ENCODE peak calls at places on chromosome 21, in seven cellular contexts. N is lower lobe of right lung, D is esophagus squamous epithelium, O is tibial artery, W is fibroblast of lung, X is body of pancreas, A is pancreas. K is an unnamed sample.

GRCh38 chr21:37907076-37907475 is 9.2 kb downstream of the KCNJ6 start:
- DNase-seq in N (no peak), D (no peak), O (no peak), W (no peak), X (no peak), A (no peak), K (no peak)

GRCh38 chr21:35400233-35400939 is 351.3 kb upstream of the RUNX1 start:
- DNase-seq in N (no peak), D (no peak), O (no peak), W (peak; percentile 71), X (peak; percentile 20), A (peak; percentile 24), K (peak; percentile 65)

GRCh38 chr21:21714396-21714795 is 716.2 kb downstream of the NCAM2 start:
- DNase-seq in N (no peak), D (no peak), O (no peak), W (peak; percentile 95), X (no peak), A (no peak), K (peak; percentile 92)

GRCh38 chr21:40272037-40272436 is 404.8 kb downstream of the PCP4 start:
- DNase-seq in N (no peak), D (no peak), O (no peak), W (no peak), X (no peak), A (no peak), K (no peak)

GRCh38 chr21:35840197-35840799 is 220.0 kb downstream of the SETD4 start:
- DNase-seq in N (peak; percentile 50), D (no peak), O (no peak), W (peak; percentile 80), X (peak; percentile 86), A (peak; percentile 65), K (peak; percentile 90)

GRCh38 chr21:35120631-35121180 is 71.6 kb upstream of the RUNX1 start:
- DNase-seq in N (no peak), D (no peak), O (no peak), W (no peak), X (no peak), A (no peak), K (no peak)

GRCh38 chr21:40386301-40386911 is 460.6 kb downstream of the DSCAM start:
- DNase-seq in N (peak; percentile 67), D (no peak), O (no peak), W (peak; percentile 25), X (peak; percentile 79), A (peak; percentile 50), K (no peak)

GRCh38 chr21:25760061-25760460 is 25.3 kb downstream of the GABPA start:
- DNase-seq in N (no peak), D (no peak), O (no peak), W (no peak), X (no peak), A (no peak), K (no peak)

GRCh38 chr21:31558839-31559367 is 100.6 kb upstream of the SOD1 start:
- DNase-seq in N (peak; percentile 77), D (peak; percentile 8), O (no peak), W (peak; percentile 94), X (peak; percentile 78), A (peak; percentile 76), K (peak; percentile 55)

GRCh38 chr21:27429612-27430361 is 462.9 kb upstream of the ADAMTS5 start:
- DNase-seq in N (no peak), D (no peak), O (no peak), W (peak; percentile 59), X (no peak), A (no peak), K (peak; percentile 98)

GRCh38 chr21:34671891-34672290 is 3.1 kb downstream of the CLIC6 start:
- DNase-seq in N (no peak), D (no peak), O (no peak), W (no peak), X (no peak), A (no peak), K (no peak)

GRCh38 chr21:21921410-21922232 is 923.4 kb downstream of the NCAM2 start:
- DNase-seq in N (no peak), D (no peak), O (no peak), W (peak; percentile 28), X (no peak), A (no peak), K (peak; percentile 25)

GRCh38 chr21:36610201-36610600 is 88.7 kb upstream of the SIM2 start:
- DNase-seq in N (no peak), D (no peak), O (no peak), W (peak; percentile 9), X (no peak), A (no peak), K (no peak)

GRCh38 chr21:22763442-22763841 is 1765.2 kb downstream of the NCAM2 start:
- DNase-seq in N (no peak), D (no peak), O (no peak), W (no peak), X (no peak), A (no peak), K (no peak)

GRCh38 chr21:38114717-38115333 is 142.0 kb upstream of the KCNJ15 start:
- DNase-seq in N (no peak), D (no peak), O (no peak), W (no peak), X (no peak), A (no peak), K (no peak)

GRCh38 chr21:27359141-27359540 is 392.3 kb upstream of the ADAMTS5 start:
- DNase-seq in N (no peak), D (no peak), O (no peak), W (peak; percentile 24), X (no peak), A (no peak), K (peak; percentile 88)

DNA sequence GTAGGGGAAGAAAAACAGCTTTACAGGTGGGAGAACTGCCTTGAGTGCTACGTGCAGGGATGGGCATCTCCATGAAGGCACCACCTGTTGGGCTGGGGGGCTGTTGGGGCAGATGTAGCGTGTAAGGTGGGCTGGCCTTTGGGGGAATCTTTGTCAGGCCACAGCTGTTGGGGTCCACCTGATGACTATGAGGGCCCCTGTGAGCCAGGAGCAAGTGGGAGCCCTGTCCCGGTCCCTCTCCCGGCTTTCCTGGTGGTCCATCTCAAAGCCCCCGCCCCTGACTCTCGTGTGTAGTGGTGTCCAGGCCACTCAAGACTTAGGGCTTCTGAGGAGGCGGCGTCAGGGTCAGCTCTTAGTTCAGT is 13.5 kb downstream of the SLC37A1 start:
- DNase-seq in N (no peak), D (no peak), O (peak; percentile 57), W (no peak), X (no peak), A (no peak), K (no peak)
- H3K4me3 ChIP-seq in N (no peak overlapping the region), D (no peak overlapping the region), O (no peak overlapping the region), W (no peak overlapping the region), X (no peak overlapping the region), A (no peak overlapping the region), K (no peak overlapping the region)

GRCh38 chr21:15679630-15680029 is 50.2 kb upstream of the USP25 start:
- DNase-seq in N (no peak), D (no peak), O (no peak), W (no peak), X (peak; percentile 33), A (no peak), K (no peak)
- TF ChIP-seq CTCF in N (no peak), D (no peak), O (no peak), W (no peak), X (no peak), A (no peak), K (no peak)

DNA sequence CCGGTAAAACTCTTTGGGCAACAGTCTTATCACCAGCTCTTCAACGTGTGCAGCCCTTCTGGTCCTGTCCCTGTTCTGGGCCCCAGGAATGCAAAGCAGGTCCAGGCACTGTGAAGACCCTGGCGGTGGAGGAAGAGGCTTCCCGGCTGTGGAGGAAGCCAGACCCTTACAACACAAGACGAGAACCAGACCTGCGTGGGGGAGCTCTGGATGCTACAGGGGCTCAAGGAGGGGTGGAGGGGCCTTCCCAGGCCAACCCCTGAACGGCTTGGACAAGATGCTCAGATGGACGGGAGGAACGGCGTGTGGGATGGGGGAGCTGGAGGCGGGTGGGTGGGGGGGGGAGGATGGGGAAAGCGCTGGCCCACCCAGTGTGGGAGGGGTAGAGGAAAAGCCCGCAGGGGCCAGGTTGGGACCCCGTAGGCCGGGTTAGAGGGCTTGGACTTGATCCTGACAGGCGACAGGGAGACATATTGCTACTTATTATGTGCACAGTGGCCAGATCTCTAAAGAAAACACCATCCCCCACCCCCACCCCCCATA is 5.1 kb upstream of the OLIG2 start:
- DNase-seq in N (no peak), D (no peak), O (no peak), W (no peak), X (no peak), A (no peak), K (no peak)
- H3K4me3 ChIP-seq in N (no peak overlapping the region), D (no peak overlapping the region), O (no peak overlapping the region), W (no peak overlapping the region), X (no peak overlapping the region), A (no peak overlapping the region), K (no peak overlapping the region)

DNA sequence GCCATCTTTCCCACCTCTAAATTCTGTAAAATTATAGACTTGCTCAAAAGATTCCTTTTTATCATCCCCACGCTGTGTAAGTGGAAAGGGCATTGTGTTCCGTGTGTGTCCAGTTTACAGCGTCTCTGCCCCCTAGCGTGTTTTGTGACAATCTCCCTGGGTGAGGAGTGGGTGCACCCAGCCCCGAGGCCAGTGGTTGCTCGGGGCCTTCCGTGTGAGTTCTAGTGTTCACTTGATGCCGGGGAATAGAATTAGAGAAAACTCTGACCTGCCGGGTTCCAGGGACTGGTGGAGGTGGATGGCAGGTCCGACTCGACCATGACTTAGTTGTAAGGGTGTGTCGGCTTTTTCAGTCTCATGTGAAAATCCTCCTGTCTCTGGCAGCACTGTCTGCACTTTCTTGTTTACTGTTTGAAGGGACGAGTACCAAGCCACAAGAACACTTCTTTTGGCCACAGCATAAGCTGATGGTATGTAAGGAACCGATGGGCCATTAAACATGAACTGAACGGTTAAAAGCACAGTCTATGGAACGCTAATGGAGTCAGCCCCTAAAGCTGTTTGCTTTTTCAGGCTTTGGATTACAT is 61.9 kb downstream of the POFUT2 start:
- DNase-seq in N (no peak), D (no peak), O (no peak), W (no peak), X (no peak), A (no peak), K (no peak)
- TF ChIP-seq CTCF in N (no peak), D (no peak), O (no peak), W (no peak), X (no peak), A (no peak), K (no peak)

K was measured in AG10803.